ENCODE peak calls at places on chromosomes 16 and 17, in nine cellular contexts. L is NCI-H2081 treated with DMSO at 0.1 percent for 48 hours, Y is pancreas, U is iPS-NIHi11, Z is nephron progenitor cell, H is hepatic stellate cell, M is EL, B is adrenal gland, F is AG04450. W is an unnamed sample.

GRCh38 chr16:50279142-50279865 is 13.0 kb downstream of the ADCY7 start:
- DNase-seq in L (no peak), Y (peak), U (peak), Z (no peak), H (no peak), M (no peak), B (peak), F (no peak), W (no peak)

GRCh38 chr17:46822388-46822921 is 4.0 kb upstream of the WNT3 start:
- DNase-seq in L (no peak), Y (no peak), U (peak), Z (no peak), H (no peak), M (no peak), B (no peak), F (no peak), W (no peak)

GRCh38 chr17:1645207-1646171 is at the start of gene SCARF1:
- DNase-seq in L (no peak), Y (peak), U (no peak), Z (peak), H (no peak), M (no peak), B (peak), F (no peak), W (peak)

GRCh38 chr16:29804020-29804419 is 2.3 kb upstream of the MAZ start:
- DNase-seq in L (no peak), Y (no peak), U (no peak), Z (no peak), H (no peak), M (no peak), B (no peak), F (no peak), W (no peak)

GRCh38 chr17:32894245-32894644 is 17.3 kb upstream of the MYO1D start:
- DNase-seq in L (no peak), Y (no peak), U (no peak), Z (no peak), H (no peak), M (no peak), B (no peak), F (no peak), W (no peak)

GRCh38 chr17:31811021-31811565 is 48.0 kb downstream of the COPRS start:
- DNase-seq in L (no peak), Y (no peak), U (no peak), Z (no peak), H (no peak), M (no peak), B (no peak), F (no peak), W (no peak)

GRCh38 chr17:71970312-71970711 is 150.5 kb upstream of the SOX9 start:
- DNase-seq in L (no peak), Y (no peak), U (no peak), Z (no peak), H (no peak), M (peak), B (no peak), F (no peak), W (no peak)

GRCh38 chr16:13305019-13305755 is 403.8 kb downstream of the SHISA9 start:
- DNase-seq in L (no peak), Y (no peak), U (no peak), Z (no peak), H (no peak), M (no peak), B (no peak), F (no peak), W (no peak)

GRCh38 chr17:78781339-78782304 is at the start of gene CYTH1:
- DNase-seq in L (no peak), Y (peak), U (peak), Z (peak), H (no peak), M (peak), B (peak), F (no peak), W (peak)

W was measured in mesenchymal stem cell.